ENCODE peak calls at places on chromosome 9, in ten cellular contexts. P is A673, U is MM.1S, E is H9, H is body of pancreas, T is right lobe of liver, W is upper lobe of right lung, K is GM23248, N is left ventricle myocardium inferior, R is right cardiac atrium. X is an unnamed sample.

GRCh38 chr9:136850866-136851775 is 1.0 kb upstream of the MAMDC4 start:
- DNase-seq in T (peak; percentile 25), R (peak; percentile 51), K (no peak), E (no peak), U (no peak), W (no peak), N (peak; percentile 15), H (no peak), P (no peak), X (no peak)

GRCh38 chr9:131394464-131395026 is 659 bp downstream of the PRRC2B start:
- DNase-seq in E (no peak), W (peak; percentile 79), T (peak; percentile 69), K (peak; percentile 75), N (peak; percentile 57), U (peak; percentile 54), P (peak; percentile 58), H (peak; percentile 51), R (peak; percentile 81), X (no peak)

GRCh38 chr9:79220666-79221065 is 351.1 kb upstream of the TLE4 start:
- DNase-seq in P (no peak), W (no peak), H (no peak), E (no peak), T (no peak), N (no peak), R (no peak), U (no peak), K (peak; percentile 78), X (no peak)

GRCh38 chr9:109497193-109498165 is 628 bp downstream of the PTPN3 start:
- DNase-seq in E (no peak), U (no peak), K (peak; percentile 54), W (no peak), P (peak; percentile 21), N (no peak), H (peak; percentile 55), T (no peak), R (no peak), X (peak; percentile 70)

GRCh38 chr9:34377402-34377741 is 674 bp upstream of the MYORG start:
- DNase-seq in R (peak; percentile 61), T (peak; percentile 51), H (peak; percentile 68), W (peak; percentile 77), U (no peak), K (peak; percentile 61), P (no peak), E (no peak), N (no peak), X (peak; percentile 50)

GRCh38 chr9:15211160-15211993 is 95.6 kb downstream of the TTC39B start:
- DNase-seq in N (no peak), W (no peak), E (peak; percentile 59), K (peak; percentile 73), T (no peak), R (no peak), H (peak; percentile 62), U (peak; percentile 50), P (peak; percentile 68), X (peak; percentile 34)

GRCh38 chr9:86807577-86807976 is 139.7 kb downstream of the GAS1 start:
- DNase-seq in T (no peak), U (no peak), H (no peak), K (peak; percentile 14), R (peak; percentile 77), P (no peak), N (no peak), W (no peak), E (no peak), X (no peak)

GRCh38 chr9:5052858-5053257 is 67.8 kb downstream of the JAK2 start:
- DNase-seq in H (no peak), K (peak; percentile 45), N (no peak), U (no peak), P (no peak), E (no peak), T (no peak), R (no peak), W (no peak), X (no peak)

GRCh38 chr9:93572636-93573035 is 3.7 kb upstream of the PHF2 start:
- DNase-seq in U (no peak), P (no peak), N (no peak), E (no peak), H (no peak), R (no peak), T (no peak), K (no peak), W (no peak), X (no peak)

GRCh38 chr9:83572524-83572923 is 34.3 kb upstream of the FRMD3 start:
- DNase-seq in H (no peak), E (no peak), W (no peak), N (no peak), U (no peak), K (no peak), R (no peak), P (no peak), T (no peak), X (no peak)

GRCh38 chr9:113363336-113363735 is 13.4 kb downstream of the HDHD3 start:
- DNase-seq in E (no peak), K (no peak), W (no peak), U (no peak), P (no peak), H (no peak), R (no peak), T (no peak), N (no peak), X (no peak)

GRCh38 chr9:86838883-86839497 is 108.3 kb downstream of the GAS1 start:
- DNase-seq in N (peak; percentile 68), E (no peak), U (no peak), P (no peak), R (peak; percentile 84), W (no peak), K (no peak), T (no peak), H (no peak), X (no peak)

GRCh38 chr9:92196909-92197308 is 81.7 kb upstream of the SPTLC1 start:
- DNase-seq in U (no peak), N (no peak), E (no peak), T (no peak), K (peak; percentile 76), H (no peak), P (no peak), W (no peak), R (no peak), X (no peak)

GRCh38 chr9:71765693-71766092 is 2.6 kb downstream of the CEMIP2 start:
- DNase-seq in E (no peak), T (no peak), R (no peak), H (no peak), P (no peak), K (peak; percentile 43), N (no peak), U (no peak), W (no peak), X (no peak)

GRCh38 chr9:81497096-81497495 is 192.3 kb downstream of the TLE1 start:
- DNase-seq in U (no peak), E (no peak), R (no peak), W (no peak), H (no peak), K (peak; percentile 15), T (no peak), P (no peak), N (no peak), X (no peak)

DNA sequence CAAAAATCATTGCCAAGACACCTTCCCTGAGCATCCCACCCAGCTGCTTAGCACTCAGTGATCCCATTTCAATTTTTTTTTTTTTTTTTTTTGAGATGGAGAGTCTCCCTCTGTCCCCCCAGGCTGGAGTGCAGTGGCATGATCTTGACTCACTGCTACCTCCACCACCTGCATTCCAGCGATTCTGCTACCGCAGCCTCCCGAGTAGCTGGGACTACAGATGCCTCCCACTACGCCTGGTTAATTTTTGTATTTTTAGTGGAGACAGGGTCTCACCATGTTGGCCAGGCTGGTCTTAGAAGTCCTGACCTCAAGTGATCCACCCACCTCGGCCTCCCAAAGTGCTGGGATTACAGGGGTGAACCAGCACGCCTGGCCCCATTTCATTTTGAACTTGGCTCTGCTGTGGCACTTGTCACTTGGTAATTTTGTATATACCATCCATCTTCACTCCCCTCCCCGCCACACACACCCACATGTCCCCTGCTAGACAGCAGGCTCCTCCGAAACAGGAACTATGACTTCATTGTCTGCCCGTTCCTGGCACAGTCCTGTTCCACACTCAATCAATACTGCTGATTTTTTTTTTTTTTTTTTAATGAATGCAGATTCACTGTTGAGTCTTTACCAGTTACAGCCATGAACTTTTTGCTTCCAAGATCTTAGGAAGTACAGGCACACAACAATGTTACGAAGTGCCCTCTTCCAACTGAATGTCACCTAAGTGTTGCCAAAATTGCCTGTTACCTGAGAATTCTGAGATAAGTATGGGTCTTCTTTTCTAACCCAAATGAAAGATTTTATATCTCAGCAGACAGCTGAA is 17.3 kb upstream of the ZBTB34 start:
- DNase-seq in K (no peak), W (no peak), H (no peak), P (no peak), T (no peak), U (no peak), N (no peak), R (no peak), E (no peak), X (no peak)
- H3K4me1 ChIP-seq in K (peaks cover 16% of the 10 kb centered on the region), W (no peaks in the 10 kb centered on the region), H (peaks cover 16% of the 10 kb centered on the region), P (no peaks in the 10 kb centered on the region), T (no peaks in the 10 kb centered on the region), U (no peaks in the 10 kb centered on the region), N (peaks cover 31% of the 10 kb centered on the region), R (no peaks in the 10 kb centered on the region), E (no peaks in the 10 kb centered on the region), X (peaks cover 39% of the 10 kb centered on the region)

GRCh38 chr9:115043632-115044031 is 74.3 kb downstream of the TNC start:
- DNase-seq in E (no peak), N (no peak), H (no peak), W (no peak), R (no peak), U (no peak), K (no peak), T (no peak), P (no peak), X (no peak)
- H3K4me1 ChIP-seq in E (no peaks in the 10 kb centered on the region), N (no peaks in the 10 kb centered on the region), H (no peaks in the 10 kb centered on the region), W (no peaks in the 10 kb centered on the region), R (no peaks in the 10 kb centered on the region), U (peaks cover 11% of the 10 kb centered on the region), K (peaks cover 5% of the 10 kb centered on the region), T (no peaks in the 10 kb centered on the region), P (peaks cover 7% of the 10 kb centered on the region), X (no peaks in the 10 kb centered on the region)

DNA sequence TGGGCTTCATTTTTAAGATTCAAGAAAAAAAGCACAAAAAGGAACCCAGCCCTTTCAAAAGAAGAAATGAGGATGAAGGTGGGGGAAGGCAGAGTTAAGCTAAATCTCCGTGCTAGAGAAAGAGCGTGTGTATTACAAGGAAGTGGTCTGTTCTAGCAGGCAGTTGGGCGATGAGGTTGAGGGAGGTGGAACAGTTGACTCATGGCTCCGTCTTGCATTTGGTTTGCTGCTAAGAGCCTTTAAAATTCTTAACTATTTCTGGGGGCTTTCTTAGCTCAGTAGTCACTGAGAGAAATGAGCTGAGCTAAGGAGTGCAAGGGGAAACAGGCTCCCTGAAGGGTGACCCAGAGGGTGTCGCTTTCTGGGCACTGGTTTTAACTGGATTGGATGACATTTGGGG is 117.4 kb downstream of the GCNT1 start:
- DNase-seq in N (no peak), U (no peak), H (no peak), E (no peak), W (no peak), K (peak; percentile 85), T (no peak), P (no peak), R (peak; percentile 54), X (no peak)
- H3K4me1 ChIP-seq in N (no peaks in the 10 kb centered on the region), U (no peaks in the 10 kb centered on the region), H (no peaks in the 10 kb centered on the region), E (no peaks in the 10 kb centered on the region), W (no peaks in the 10 kb centered on the region), K (peaks cover 19% of the 10 kb centered on the region), T (no peaks in the 10 kb centered on the region), P (no peaks in the 10 kb centered on the region), R (no peaks in the 10 kb centered on the region), X (no peaks in the 10 kb centered on the region)

DNA sequence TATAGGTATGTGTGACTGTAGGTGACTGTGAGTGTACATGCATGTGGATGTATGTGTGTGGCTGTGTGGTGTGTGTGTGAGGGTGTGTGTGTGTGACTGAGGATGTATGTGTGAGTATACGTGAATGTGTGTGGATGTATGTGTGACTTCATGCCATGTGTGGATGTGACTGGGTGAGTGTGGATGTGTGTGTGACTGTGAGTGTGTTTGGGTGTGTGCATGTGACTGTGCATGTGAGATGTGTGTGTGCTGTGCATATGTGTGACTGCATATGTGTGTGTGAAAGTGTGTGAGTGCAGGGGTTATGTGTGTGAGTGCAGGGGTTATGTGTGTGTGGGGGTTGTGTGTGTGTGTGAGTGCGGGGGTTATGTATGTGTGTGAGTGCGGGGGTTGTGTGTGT is 42.3 kb downstream of the RXRA start:
- DNase-seq in R (no peak), W (no peak), H (no peak), P (no peak), N (no peak), E (no peak), K (no peak), T (no peak), U (no peak), X (no peak)
- H3K4me1 ChIP-seq in R (peaks cover 22% of the 10 kb centered on the region), W (peaks cover 72% of the 10 kb centered on the region), H (peaks cover 66% of the 10 kb centered on the region), P (peaks cover 53% of the 10 kb centered on the region), N (peaks cover 92% of the 10 kb centered on the region), E (no peaks in the 10 kb centered on the region), K (peaks cover 28% of the 10 kb centered on the region), T (peaks cover 90% of the 10 kb centered on the region), U (no peaks in the 10 kb centered on the region), X (peaks cover 92% of the 10 kb centered on the region)